ENCODE peak calls at places on chromosomes 7 and 10, in ten cellular contexts. T is PC-3; Z is naive B cell; G is tibial nerve; F is Karpas-422; E is naive thymus-derived CD8-positive, alpha-beta T cell; A is uterus; D is putamen; R is heart left ventricle; V is activated naive CD8-positive, alpha-beta T cell treated with anti-CD3 and anti-CD28 coated beads, Interleukin-2, amount 10 ng/mL, durations not matched to agents 7 days and 5 days. X is an unnamed sample.

GRCh38 chr7:140300263-140301131 is 97.8 kb downstream of the SLC37A3 start:
- DNase-seq in T (no peak), Z (no peak), G (no peak), F (no peak), E (no peak), A (no peak), D (no peak), R (no peak), V (no peak), X (no peak)

GRCh38 chr7:3650844-3651243 is 349.8 kb downstream of the SDK1 start:
- DNase-seq in T (no peak), Z (no peak), G (no peak), F (no peak), E (no peak), A (no peak), D (no peak), R (no peak), V (no peak), X (no peak)

GRCh38 chr10:62924344-62924748 is 108.2 kb upstream of the EGR2 start:
- DNase-seq in T (no peak), Z (no peak), G (no peak), F (peak), E (no peak), A (no peak), D (no peak), R (no peak), V (no peak), X (no peak)

GRCh38 chr10:93947524-93947923 is 46.2 kb upstream of the PLCE1 start:
- DNase-seq in T (no peak), Z (no peak), G (no peak), F (no peak), E (no peak), A (no peak), D (no peak), R (no peak), V (no peak), X (no peak)

GRCh38 chr7:5417106-5418071 is 6.2 kb downstream of the TNRC18 start:
- DNase-seq in T (peak), Z (no peak), G (no peak), F (no peak), E (no peak), A (no peak), D (no peak), R (no peak), V (no peak), X (peak)

GRCh38 chr7:139987691-139988516 is 74.8 kb downstream of the PARP12 start:
- DNase-seq in T (no peak), Z (no peak), G (no peak), F (no peak), E (no peak), A (no peak), D (no peak), R (no peak), V (no peak), X (no peak)

GRCh38 chr7:25118048-25118753 is 6.9 kb downstream of the CYCS start:
- DNase-seq in T (no peak), Z (no peak), G (no peak), F (peak), E (no peak), A (no peak), D (no peak), R (no peak), V (no peak), X (no peak)

GRCh38 chr10:11396311-11396960 is 215.0 kb downstream of the USP6NL start:
- DNase-seq in T (no peak), Z (no peak), G (no peak), F (no peak), E (no peak), A (no peak), D (no peak), R (no peak), V (no peak), X (no peak)

GRCh38 chr10:43640603-43641002 is 8.1 kb downstream of the ZNF32 start:
- DNase-seq in T (no peak), Z (no peak), G (no peak), F (no peak), E (no peak), A (no peak), D (no peak), R (no peak), V (no peak), X (no peak)

GRCh38 chr7:125675169-125675568 is 745.5 kb upstream of the POT1 start:
- DNase-seq in T (no peak), Z (no peak), G (no peak), F (no peak), E (no peak), A (no peak), D (no peak), R (no peak), V (no peak), X (no peak)

GRCh38 chr10:130795819-130796218 is 515.7 kb downstream of the TCERG1L start:
- DNase-seq in T (no peak), Z (no peak), G (no peak), F (no peak), E (no peak), A (no peak), D (no peak), R (no peak), V (no peak), X (no peak)

GRCh38 chr10:119189811-119190282 is 11.2 kb upstream of the PRDX3 start:
- DNase-seq in T (no peak), Z (no peak), G (no peak), F (no peak), E (no peak), A (no peak), D (peak), R (no peak), V (no peak), X (no peak)

GRCh38 chr7:113370910-113371309 is 252.6 kb upstream of the SMIM30 start:
- DNase-seq in T (no peak), Z (no peak), G (no peak), F (no peak), E (no peak), A (no peak), D (no peak), R (no peak), V (no peak), X (peak)

GRCh38 chr10:131450220-131450765 is 138.8 kb upstream of the TCERG1L start:
- DNase-seq in T (no peak), Z (no peak), G (no peak), F (peak), E (no peak), A (no peak), D (no peak), R (no peak), V (no peak), X (no peak)

GRCh38 chr7:103772171-103772570 is 217.3 kb downstream of the RELN start:
- DNase-seq in T (no peak), Z (no peak), G (no peak), F (no peak), E (no peak), A (no peak), D (no peak), R (no peak), V (no peak), X (no peak)

GRCh38 chr7:130959743-130960207 is 225.8 kb upstream of the KLF14 start:
- DNase-seq in T (peak), Z (no peak), G (no peak), F (peak), E (no peak), A (no peak), D (no peak), R (no peak), V (peak), X (no peak)

GRCh38 chr10:46995234-46995633 is 84.0 kb downstream of the PTPN20 start:
- DNase-seq in T (no peak), Z (no peak), G (no peak), F (no peak), E (no peak), A (no peak), D (no peak), R (no peak), V (no peak), X (no peak)

GRCh38 chr7:47885309-47886000 is 62.8 kb downstream of the PKD1L1 start:
- DNase-seq in T (no peak), Z (no peak), G (no peak), F (no peak), E (no peak), A (no peak), D (no peak), R (no peak), V (no peak), X (no peak)

GRCh38 chr7:153910604-153911003 is 141.6 kb upstream of the DPP6 start:
- DNase-seq in T (no peak), Z (no peak), G (no peak), F (no peak), E (no peak), A (no peak), D (no peak), R (no peak), V (no peak), X (no peak)

GRCh38 chr10:71684356-71685173 is 35.0 kb downstream of the C10orf105 start:
- DNase-seq in T (peak), Z (no peak), G (no peak), F (peak), E (no peak), A (no peak), D (no peak), R (peak), V (no peak), X (no peak)

GRCh38 chr10:132048294-132048667 is 17.5 kb upstream of the JAKMIP3 start:
- DNase-seq in T (no peak), Z (no peak), G (no peak), F (no peak), E (no peak), A (no peak), D (no peak), R (no peak), V (no peak), X (no peak)

GRCh38 chr10:70106958-70107791 is 25.4 kb downstream of the AIFM2 start:
- DNase-seq in T (peak), Z (no peak), G (no peak), F (peak), E (no peak), A (no peak), D (no peak), R (no peak), V (no peak), X (no peak)

GRCh38 chr7:138981332-138982203 is at the start of gene KIAA1549:
- DNase-seq in T (peak), Z (peak), G (no peak), F (peak), E (peak), A (peak), D (no peak), R (peak), V (peak), X (peak)

GRCh38 chr10:124338276-124338915 is 80.3 kb downstream of the OAT start:
- DNase-seq in T (no peak), Z (no peak), G (no peak), F (no peak), E (no peak), A (no peak), D (no peak), R (no peak), V (no peak), X (peak)

GRCh38 chr10:58266003-58266825 is 1.5 kb downstream of the IPMK start:
- DNase-seq in T (peak), Z (peak), G (no peak), F (peak), E (peak), A (no peak), D (peak), R (no peak), V (no peak), X (peak)

GRCh38 chr10:118985576-118985975 is 43.9 kb upstream of the NANOS1 start:
- DNase-seq in T (no peak), Z (no peak), G (no peak), F (no peak), E (no peak), A (no peak), D (no peak), R (no peak), V (no peak), X (no peak)

GRCh38 chr10:107442035-107442505 is 277.6 kb upstream of the SORCS1 start:
- DNase-seq in T (peak), Z (no peak), G (no peak), F (no peak), E (no peak), A (no peak), D (no peak), R (no peak), V (no peak), X (no peak)

GRCh38 chr7:4791738-4792536 is 16.5 kb downstream of the AP5Z1 start:
- DNase-seq in T (no peak), Z (peak), G (peak), F (peak), E (peak), A (peak), D (peak), R (peak), V (peak), X (no peak)

GRCh38 chr7:141884544-141885227 is 31.5 kb upstream of the OR9A4 start:
- DNase-seq in T (no peak), Z (no peak), G (no peak), F (no peak), E (no peak), A (no peak), D (no peak), R (no peak), V (no peak), X (no peak)

GRCh38 chr7:479115-479947 is 40.3 kb downstream of the PDGFA start:
- DNase-seq in T (no peak), Z (no peak), G (no peak), F (no peak), E (no peak), A (no peak), D (no peak), R (no peak), V (peak), X (no peak)

GRCh38 chr7:46479680-46480079 is 558.6 kb upstream of the IGFBP3 start:
- DNase-seq in T (no peak), Z (no peak), G (no peak), F (no peak), E (no peak), A (no peak), D (no peak), R (no peak), V (no peak), X (no peak)

GRCh38 chr10:31426425-31426824 is 107.4 kb downstream of the ZEB1 start:
- DNase-seq in T (peak), Z (no peak), G (no peak), F (no peak), E (no peak), A (no peak), D (no peak), R (peak), V (no peak), X (no peak)

GRCh38 chr10:126227762-126228134 is 160.5 kb downstream of the ADAM12 start:
- DNase-seq in T (peak), Z (no peak), G (no peak), F (no peak), E (no peak), A (no peak), D (no peak), R (no peak), V (no peak), X (no peak)

GRCh38 chr7:142587578-142588191 is 161.6 kb upstream of the PRSS1 start:
- DNase-seq in T (peak), Z (no peak), G (no peak), F (peak), E (peak), A (no peak), D (no peak), R (no peak), V (no peak), X (peak)

GRCh38 chr7:144144426-144144825 is 21.4 kb downstream of the OR2A14 start:
- DNase-seq in T (no peak), Z (no peak), G (no peak), F (no peak), E (no peak), A (no peak), D (no peak), R (no peak), V (no peak), X (no peak)

GRCh38 chr10:68559872-68560200 is 301 bp upstream of the TET1 start:
- DNase-seq in T (no peak), Z (no peak), G (no peak), F (no peak), E (no peak), A (no peak), D (no peak), R (no peak), V (no peak), X (no peak)

GRCh38 chr7:157292258-157292657 is 44.5 kb upstream of the DNAJB6 start:
- DNase-seq in T (no peak), Z (no peak), G (no peak), F (no peak), E (no peak), A (no peak), D (no peak), R (no peak), V (no peak), X (no peak)

GRCh38 chr10:17453377-17454091 is 861 bp downstream of the ST8SIA6 start:
- DNase-seq in T (peak), Z (no peak), G (peak), F (no peak), E (peak), A (peak), D (no peak), R (peak), V (peak), X (no peak)

GRCh38 chr10:87603196-87603595 is 56.5 kb upstream of the PAPSS2 start:
- DNase-seq in T (no peak), Z (no peak), G (no peak), F (no peak), E (no peak), A (no peak), D (no peak), R (no peak), V (no peak), X (no peak)